ENCODE peak calls at places on chromosomes 11 and 22, in seven cellular contexts. D is Peyer's patch, G is retinal pigment epithelial cell, R is AG10803, H is GM12878, I is upper lobe of left lung, Q is esophagus muscularis mucosa. O is an unnamed sample.

GRCh38 chr22:20569059-20570058 is 61.9 kb downstream of the MED15 start:
- DNase-seq in H (peak), G (peak), R (peak), Q (peak), D (peak), I (peak), O (peak)

GRCh38 chr22:46810856-46811786 is 48.7 kb downstream of the TBC1D22A start:
- DNase-seq in H (no peak), I (no peak), D (no peak), G (no peak), Q (no peak), R (no peak), O (no peak)

GRCh38 chr11:75024764-75025211 is 36.1 kb downstream of the NEU3 start:
- DNase-seq in R (peak), Q (no peak), G (no peak), D (no peak), I (no peak), H (no peak), O (no peak)

GRCh38 chr11:32830413-32830738 is 649 bp downstream of the PRRG4 start:
- DNase-seq in D (peak), H (no peak), G (no peak), Q (no peak), I (no peak), R (no peak), O (peak)

GRCh38 chr11:110000045-110000502 is 93.1 kb upstream of the ZC3H12C start:
- DNase-seq in Q (no peak), H (peak), R (peak), G (peak), D (no peak), I (no peak), O (peak)

GRCh38 chr11:34978236-34979191 is 62.1 kb downstream of the PDHX start:
- DNase-seq in Q (no peak), G (no peak), I (no peak), R (no peak), H (no peak), D (no peak), O (no peak)

GRCh38 chr11:103294516-103294915 is 185.3 kb downstream of the DYNC2H1 start:
- DNase-seq in D (no peak), Q (no peak), R (no peak), H (no peak), G (no peak), I (no peak), O (no peak)

GRCh38 chr11:125402436-125402835 is 93.6 kb downstream of the FEZ1 start:
- DNase-seq in D (no peak), R (peak), I (no peak), G (no peak), H (no peak), Q (no peak), O (peak)

GRCh38 chr11:36409152-36409713 is 100.8 kb downstream of the TRAF6 start:
- DNase-seq in H (no peak), G (no peak), I (no peak), R (no peak), D (peak), Q (no peak), O (no peak)

GRCh38 chr22:23192133-23192532 is 11.8 kb downstream of the BCR start:
- DNase-seq in R (no peak), Q (no peak), D (no peak), I (no peak), G (no peak), H (no peak), O (no peak)

GRCh38 chr11:110125632-110126031 is 32.4 kb downstream of the ZC3H12C start:
- DNase-seq in D (no peak), I (no peak), G (no peak), R (peak), H (no peak), Q (no peak), O (peak)

GRCh38 chr11:75342966-75343870 is 8.2 kb downstream of the ARRB1 start:
- DNase-seq in G (no peak), R (no peak), D (peak), Q (no peak), I (no peak), H (no peak), O (no peak)

GRCh38 chr11:91997178-91997577 is 227.4 kb upstream of the FAT3 start:
- DNase-seq in I (no peak), H (no peak), G (no peak), R (no peak), Q (no peak), D (no peak), O (no peak)

GRCh38 chr11:133064961-133065360 is 467.3 kb downstream of the OPCML start:
- DNase-seq in Q (no peak), H (no peak), G (no peak), I (no peak), R (no peak), D (no peak), O (no peak)

GRCh38 chr11:133070053-133070713 is 462.1 kb downstream of the OPCML start:
- DNase-seq in G (no peak), H (no peak), D (no peak), I (no peak), R (no peak), Q (no peak), O (no peak)

GRCh38 chr11:133058501-133058900 is 473.8 kb downstream of the OPCML start:
- DNase-seq in I (no peak), D (no peak), R (no peak), G (no peak), H (no peak), Q (no peak), O (no peak)

GRCh38 chr11:133065847-133066485 is 466.3 kb downstream of the OPCML start:
- DNase-seq in H (no peak), I (peak), D (no peak), R (peak), Q (no peak), G (no peak), O (no peak)

DNA sequence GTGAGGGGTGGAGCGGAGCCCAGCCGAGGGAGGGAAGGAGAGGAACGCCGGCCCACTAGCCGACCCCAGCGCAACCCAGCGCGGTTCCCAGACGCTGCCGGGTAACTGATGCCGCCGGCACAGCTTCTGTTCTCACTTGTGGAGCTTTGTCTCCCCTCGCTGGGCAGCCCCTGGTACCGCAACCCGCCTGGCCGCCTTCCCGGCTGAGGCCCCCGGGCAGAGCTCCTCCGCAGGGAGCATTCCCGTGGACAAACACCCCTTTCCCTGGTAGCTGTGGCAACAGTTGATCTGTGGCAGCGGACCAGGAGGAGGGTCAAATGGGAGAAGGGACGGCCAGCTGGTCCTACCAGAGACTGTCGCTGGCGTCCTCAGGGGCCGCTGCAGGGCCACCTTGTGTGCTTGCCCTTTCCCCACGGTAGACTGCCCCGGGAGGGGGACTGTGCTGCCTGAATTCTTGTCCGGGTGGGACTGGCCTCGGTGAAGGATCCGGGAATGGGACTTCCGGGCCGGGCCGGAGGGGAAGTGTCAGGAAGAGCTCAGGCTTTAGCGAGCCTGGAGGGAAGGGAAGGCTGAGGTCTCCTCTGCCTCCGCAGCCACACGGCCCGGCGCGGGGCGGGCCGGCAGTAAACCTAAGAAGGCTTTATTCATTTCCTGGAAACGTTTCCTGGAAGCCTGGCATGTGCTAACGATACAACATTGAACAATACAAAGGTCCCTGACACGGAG is 468.0 kb downstream of the OPCML start:
- DNase-seq in I (peak), R (peak), G (peak), D (peak), Q (peak), H (no peak), O (no peak)
- TF ChIP-seq CTCF in I (peak), R (peak), G (peak), D (peak), Q (peak), H (peak), O (peak)

DNA sequence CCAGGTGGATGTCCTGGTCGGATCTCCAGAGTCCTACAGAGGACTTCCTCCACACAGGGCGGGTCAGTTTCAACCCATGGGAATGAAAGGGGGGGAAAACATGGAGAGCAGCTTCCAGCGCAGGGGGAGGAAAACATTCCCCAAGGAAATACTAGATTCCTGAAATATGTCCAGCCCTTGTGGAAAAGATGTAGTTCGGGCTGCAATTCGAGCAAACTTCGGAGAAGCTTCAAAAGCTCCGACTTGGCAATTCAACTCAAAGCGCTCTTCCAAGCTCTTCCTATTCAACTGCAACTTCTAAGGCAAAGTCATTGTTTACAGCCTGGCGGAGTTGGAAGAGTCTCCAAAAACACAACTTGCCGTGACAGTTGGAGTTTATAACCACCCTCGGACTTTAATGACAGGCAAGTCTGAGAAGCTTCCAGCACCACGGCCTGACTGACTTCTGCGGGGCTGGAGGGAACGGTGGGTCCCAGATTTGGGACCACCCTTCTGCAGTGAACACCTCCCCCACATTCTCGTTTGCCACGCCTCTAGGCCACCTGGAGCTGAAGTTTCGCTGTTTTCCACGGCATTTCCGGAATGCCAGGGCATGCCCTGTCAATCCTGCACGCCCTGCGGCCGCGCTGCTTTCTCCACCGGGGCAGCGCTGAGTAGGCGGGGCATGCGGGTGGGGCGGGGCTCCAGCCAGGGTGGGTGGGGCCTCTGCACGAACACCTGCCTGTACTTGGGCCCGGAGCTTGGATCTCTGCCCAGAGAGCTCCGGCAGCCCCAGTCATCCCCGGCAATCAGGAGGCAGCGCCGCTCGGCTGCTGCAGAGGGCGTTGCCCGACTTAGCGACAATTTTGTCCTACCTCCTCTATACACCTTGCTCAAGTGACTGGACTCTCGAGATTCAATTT is 49.0 kb upstream of the BIRC3 start:
- DNase-seq in D (peak), H (peak), G (no peak), I (peak), Q (no peak), R (peak), O (no peak)
- H3K4me3 ChIP-seq in D (peak), H (peak), G (peak), I (peak), Q (peak), R (peak), O (peak)

GRCh38 chr11:116072133-116072532 is 567.9 kb upstream of the CADM1 start:
- DNase-seq in G (no peak), Q (no peak), H (no peak), I (no peak), D (no peak), R (no peak), O (no peak)

GRCh38 chr11:116070555-116070954 is 566.3 kb upstream of the CADM1 start:
- DNase-seq in I (no peak), R (no peak), G (no peak), D (no peak), H (no peak), Q (no peak), O (no peak)

GRCh38 chr11:116073854-116074837 is 569.9 kb upstream of the CADM1 start:
- DNase-seq in D (peak), I (no peak), G (no peak), R (no peak), H (peak), Q (no peak), O (peak)

GRCh38 chr11:116071241-116071640 is 567.0 kb upstream of the CADM1 start:
- DNase-seq in I (no peak), D (no peak), Q (no peak), R (no peak), G (no peak), H (no peak), O (no peak)

GRCh38 chr11:116072776-116073175 is 568.6 kb upstream of the CADM1 start:
- DNase-seq in H (no peak), I (no peak), G (no peak), D (no peak), Q (no peak), R (no peak), O (no peak)
- TF ChIP-seq CTCF in H (peak), I (no peak), G (peak), D (no peak), Q (no peak), R (no peak), O (peak)

DNA sequence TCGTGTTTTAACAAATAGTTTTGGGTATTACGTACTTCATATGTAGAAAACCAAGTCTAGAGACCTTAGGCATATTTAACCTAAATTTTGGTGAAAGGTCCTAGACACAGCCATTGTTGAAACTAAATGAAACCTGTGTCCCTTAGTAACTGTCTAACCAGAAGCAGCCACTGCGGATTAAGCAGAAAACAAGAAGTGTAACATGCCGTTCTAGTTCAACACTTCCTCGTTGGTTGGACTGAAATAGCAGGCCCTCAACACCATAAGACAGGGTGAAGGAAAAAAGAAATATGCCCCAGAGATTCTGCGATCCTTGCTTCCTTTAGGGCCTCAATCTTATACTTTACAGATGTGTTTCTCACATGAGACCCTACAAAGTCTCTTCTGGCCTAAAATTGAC is 2.0 kb downstream of the NAA40 start:
- DNase-seq in D (no peak), H (no peak), Q (no peak), I (no peak), G (no peak), R (no peak), O (no peak)
- H3K4me3 ChIP-seq in D (no peak), H (peak), Q (no peak), I (no peak), G (no peak), R (no peak), O (no peak)

GRCh38 chr11:66267379-66268209 is 845 bp upstream of the RAB1B start:
- DNase-seq in I (peak), D (peak), G (peak), R (peak), H (peak), Q (peak), O (no peak)

GRCh38 chr11:66267039-66267378 is 1.4 kb upstream of the RAB1B start:
- DNase-seq in G (no peak), D (no peak), R (no peak), I (no peak), Q (no peak), H (no peak), O (no peak)

GRCh38 chr11:66268210-66268952 is at the start of gene RAB1B:
- DNase-seq in Q (peak), D (peak), I (peak), H (peak), R (peak), G (peak), O (peak)

GRCh38 chr11:66271816-66272215 is 3.4 kb downstream of the RAB1B start:
- DNase-seq in R (no peak), I (no peak), H (no peak), D (no peak), Q (no peak), G (no peak), O (no peak)

DNA sequence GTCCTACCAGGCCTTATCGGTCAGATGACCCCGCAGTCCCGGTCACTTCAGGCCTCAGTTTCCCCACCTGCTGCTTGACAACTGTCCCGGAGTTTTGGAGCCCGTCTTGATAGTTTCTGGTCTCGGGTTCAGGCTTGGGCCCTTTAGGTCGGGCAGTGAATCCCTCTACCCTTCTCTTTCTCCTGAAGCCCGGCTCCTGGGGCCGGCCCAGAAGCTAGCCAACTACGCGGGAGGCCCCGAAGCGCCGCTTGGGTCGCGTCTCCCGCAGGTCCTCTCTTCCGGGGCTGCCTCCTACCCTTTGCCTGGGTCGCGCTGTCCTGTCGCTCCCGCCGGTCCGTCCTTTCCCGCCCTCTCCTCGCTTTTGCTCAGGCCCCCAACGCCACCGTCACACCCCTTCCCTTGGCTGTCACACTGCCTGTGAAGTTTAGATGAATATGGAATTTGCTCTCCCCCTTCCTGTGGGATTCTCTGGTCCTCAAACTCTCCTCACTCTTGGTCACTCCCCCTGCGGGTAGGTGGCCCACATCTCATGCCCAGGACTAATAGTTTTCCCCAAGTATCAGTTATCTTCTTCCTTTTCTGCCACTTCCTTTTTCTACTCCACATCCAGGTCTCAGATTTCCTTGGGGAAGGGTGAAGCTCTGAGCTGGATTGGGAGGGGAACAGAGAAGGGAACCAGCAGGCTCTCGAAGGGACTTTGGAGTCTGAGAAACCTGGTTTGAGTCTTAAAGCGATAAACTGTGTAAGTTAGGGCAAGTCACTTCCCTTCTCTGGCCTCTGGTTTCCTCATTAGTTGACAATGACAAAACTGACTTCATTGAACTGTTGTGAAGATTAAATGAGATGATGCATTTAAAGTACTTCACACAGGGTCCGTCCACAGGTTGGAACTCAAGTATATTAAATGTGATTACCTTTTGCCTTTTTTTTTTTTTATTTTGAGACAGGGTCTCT is 791 bp downstream of the RAB1B start:
- DNase-seq in G (no peak), I (peak), Q (no peak), R (peak), H (no peak), D (no peak), O (no peak)
- TF ChIP-seq CTCF in G (peak), I (no peak), Q (peak), R (peak), H (peak), D (no peak), O (peak)

GRCh38 chr11:2807801-2808241 is 77.8 kb downstream of the CDKN1C start:
- DNase-seq in D (peak), Q (no peak), R (no peak), H (no peak), I (peak), G (no peak), O (no peak)
- H3K4me3 ChIP-seq in D (no peak), Q (peak), R (no peak), H (no peak), I (no peak), G (no peak), O (no peak)

GRCh38 chr22:27257987-27258386 is 543.6 kb downstream of the MN1 start:
- DNase-seq in D (no peak), I (no peak), R (no peak), H (no peak), Q (no peak), G (no peak), O (no peak)
- TF ChIP-seq CTCF in D (no peak), I (no peak), R (peak), H (no peak), Q (no peak), G (no peak), O (peak)

O was measured in epithelial cell of proximal tubule.